ENCODE peak calls at places on chromosome 12, in five cellular contexts. F is heart right ventricle, O is left ventricle myocardium inferior, C is suprapubic skin, P is DND-41. Y is an unnamed sample. For H3K27me3, the result is how much of the 10 kb centered on the place peaks cover.

GRCh38 chr12:77572371-77572770 is 258.3 kb upstream of the NAV3 start:
- DNase-seq in P (no peak), O (no peak), F (no peak), C (no peak), Y (no peak)

GRCh38 chr12:95532851-95533250 is 18.4 kb downstream of the USP44 start:
- DNase-seq in P (no peak), C (no peak), F (no peak), O (no peak), Y (no peak)

GRCh38 chr12:70639535-70639934 is 2.3 kb upstream of the PTPRB start:
- DNase-seq in O (no peak), F (no peak), C (no peak), P (no peak), Y (no peak)

GRCh38 chr12:2323538-2324261 is 270.9 kb downstream of the CACNA1C start:
- DNase-seq in F (peak), C (no peak), O (no peak), P (no peak), Y (no peak)

GRCh38 chr12:56271031-56271430 is 4.3 kb downstream of the COQ10A start:
- DNase-seq in F (peak), P (no peak), C (no peak), O (no peak), Y (no peak)

GRCh38 chr12:3119745-3120660 is 42.8 kb downstream of the TSPAN9 start:
- DNase-seq in C (no peak), O (peak), F (peak), P (no peak), Y (no peak)

GRCh38 chr12:131353826-131354225 is 357.1 kb upstream of the SFSWAP start:
- DNase-seq in F (no peak), C (no peak), O (no peak), P (no peak), Y (no peak)

GRCh38 chr12:47744005-47744651 is 14.6 kb downstream of the RAPGEF3 start:
- DNase-seq in F (no peak), O (no peak), P (peak), C (no peak), Y (peak)

GRCh38 chr12:38465020-38465419 is 148.4 kb downstream of the ALG10B start:
- DNase-seq in P (no peak), O (no peak), F (no peak), C (no peak), Y (no peak)

GRCh38 chr12:64042901-64043300 is 179.2 kb downstream of the KICS2 start:
- DNase-seq in C (no peak), P (no peak), O (no peak), F (no peak), Y (no peak)

GRCh38 chr12:4379410-4379809 is at the start of gene FGF23:
- DNase-seq in F (peak), P (no peak), O (no peak), C (no peak), Y (no peak)

GRCh38 chr12:109590566-109590965 is 17.0 kb downstream of the MVK start:
- DNase-seq in P (no peak), O (no peak), F (no peak), C (no peak), Y (no peak)

GRCh38 chr12:105204916-105205315 is 31.1 kb downstream of the APPL2 start:
- DNase-seq in F (no peak), O (no peak), P (no peak), C (no peak), Y (no peak)

GRCh38 chr12:26378721-26379120 is 183.3 kb downstream of the SSPN start:
- DNase-seq in O (no peak), P (no peak), F (peak), C (no peak), Y (no peak)

GRCh38 chr12:66550626-66551025 is 128.2 kb downstream of the GRIP1 start:
- DNase-seq in C (no peak), F (no peak), O (no peak), P (no peak), Y (no peak)

GRCh38 chr12:6699259-6699988 is 1.2 kb downstream of the PIANP start:
- DNase-seq in C (peak), F (no peak), O (no peak), P (no peak), Y (no peak)

GRCh38 chr12:107736914-107737313 is 24.0 kb downstream of the PRDM4 start:
- DNase-seq in O (no peak), P (no peak), C (no peak), F (no peak), Y (no peak)

GRCh38 chr12:124661382-124661781 is 94.0 kb upstream of the NCOR2 start:
- DNase-seq in F (no peak), O (no peak), P (no peak), C (no peak), Y (peak)

GRCh38 chr12:89542912-89543592 is 17.2 kb upstream of the POC1B start:
- DNase-seq in O (peak), P (peak), F (peak), C (no peak), Y (peak)

GRCh38 chr12:119730381-119730780 is 62.4 kb downstream of the PRKAB1 start:
- DNase-seq in O (no peak), P (no peak), F (no peak), C (no peak), Y (no peak)

GRCh38 chr12:80937391-80938238 is at the start of gene LIN7A:
- DNase-seq in P (no peak), O (peak), C (no peak), F (peak), Y (peak)

GRCh38 chr12:57852620-57853509 is 6.3 kb upstream of the CTDSP2 start:
- DNase-seq in P (no peak), C (no peak), F (peak), O (peak), Y (no peak)

GRCh38 chr12:57850924-57851323 is 4.4 kb upstream of the CTDSP2 start:
- DNase-seq in P (peak), F (no peak), O (no peak), C (no peak), Y (peak)

GRCh38 chr12:57853864-57854556 is 7.5 kb upstream of the CTDSP2 start:
- DNase-seq in F (no peak), P (no peak), O (no peak), C (no peak), Y (no peak)

GRCh38 chr12:57851552-57852186 is 5.1 kb upstream of the CTDSP2 start:
- DNase-seq in F (no peak), P (no peak), C (no peak), O (no peak), Y (no peak)

DNA sequence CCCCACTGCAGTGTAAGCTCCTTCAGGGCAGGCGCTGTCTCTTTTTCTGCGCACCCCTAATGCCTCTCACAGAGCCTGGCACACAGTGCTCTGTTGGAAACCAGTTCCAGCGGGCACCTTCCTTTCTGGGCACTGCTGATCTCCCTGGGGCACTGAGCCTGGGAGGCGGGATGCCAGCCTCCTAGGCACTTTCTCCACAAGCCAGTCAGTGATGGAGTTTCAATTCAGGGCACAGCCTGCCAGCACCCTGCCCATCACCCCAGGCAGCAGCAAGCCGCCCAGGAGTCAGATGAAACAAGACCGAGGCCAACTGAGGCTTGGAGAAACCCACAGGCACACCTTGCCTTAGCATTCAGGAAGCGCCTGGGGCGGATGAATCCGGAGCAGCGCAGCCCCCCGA is 5.7 kb upstream of the CTDSP2 start:
- DNase-seq in O (peak), P (no peak), F (no peak), C (no peak), Y (no peak)
- H3K27ac ChIP-seq in O (peak), P (no peak), F (peak), C (peak), Y (no peak)

DNA sequence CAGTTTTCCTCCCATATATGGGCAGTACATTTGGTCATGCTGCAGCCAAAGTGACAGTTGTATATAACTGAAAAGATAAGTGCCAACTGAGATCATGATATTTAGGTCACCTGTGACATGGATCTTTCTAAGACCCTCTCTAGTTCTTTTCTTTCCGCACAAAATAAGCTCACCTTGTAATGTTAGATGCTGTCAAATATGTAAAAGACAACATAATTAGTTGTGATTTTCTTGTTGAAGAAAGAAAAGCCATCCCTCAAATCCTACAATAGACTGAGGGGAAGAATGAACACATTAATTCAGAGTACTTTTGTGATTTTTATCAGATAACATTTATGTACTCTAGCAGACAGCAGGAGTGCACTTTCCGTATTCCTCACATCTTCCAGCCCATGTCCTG is 37.4 kb downstream of the OVCH1 start:
- DNase-seq in F (no peak), P (no peak), O (no peak), C (no peak), Y (no peak)
- H3K27me3 ChIP-seq in F (under half), P (under half), O (under half), C (under half), Y (under half)

GRCh38 chr12:5428332-5429221 is 3.3 kb upstream of the NTF3 start:
- DNase-seq in P (no peak), C (no peak), F (peak), O (no peak), Y (peak)
- TF ChIP-seq CTCF in P (peak), C (peak), F (no peak), O (peak), Y (peak)

DNA sequence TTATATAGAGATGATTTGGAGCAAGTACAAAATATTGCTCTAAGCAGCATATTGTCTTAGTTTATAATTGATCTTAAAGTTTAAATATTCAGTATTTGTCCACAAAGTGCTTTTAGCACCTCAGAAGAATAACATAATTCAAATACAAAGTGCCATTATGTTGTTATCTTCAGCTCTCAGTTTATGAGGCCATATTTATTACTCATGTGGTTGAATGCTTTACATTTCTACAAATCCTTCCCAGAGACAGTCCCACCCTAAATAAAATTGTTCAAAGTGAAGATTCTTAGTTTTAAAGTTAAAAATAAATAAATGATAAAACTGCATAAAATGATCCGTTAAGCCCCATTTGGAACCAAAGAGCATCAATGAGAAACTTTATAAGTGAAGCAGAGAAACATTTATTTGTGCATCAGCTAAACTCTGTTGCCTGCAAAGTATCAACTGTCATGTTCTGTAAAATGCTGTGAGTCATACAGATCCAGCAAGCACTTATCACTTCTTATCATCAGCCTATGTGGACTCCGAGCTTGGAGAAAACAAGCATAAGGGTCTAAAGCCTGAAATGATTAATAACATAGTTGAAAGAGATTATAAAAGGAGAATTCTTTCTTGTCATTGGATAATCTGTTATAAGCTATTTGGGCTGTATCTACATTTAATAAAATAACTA is 218.9 kb downstream of the ADAMTS20 start:
- DNase-seq in P (no peak), C (no peak), F (no peak), O (no peak), Y (no peak)
- H3K27ac ChIP-seq in P (no peak), C (no peak), F (no peak), O (no peak), Y (no peak)